ENCODE peak calls at places on chromosomes 12 and 14, in six cellular contexts. Y is activated naive CD4-positive, alpha-beta T cell treated with anti-CD3 and anti-CD28 coated beads, Interleukin-2, amount 10 ng/mL, durations not matched to agents 7 days and 5 days; M is iPS DF 6.9; C is stimulated activated CD8-positive, alpha-beta memory T cell treated with anti-CD3 and anti-CD28 coated beads, Interleukin-4, amount 100 ng/mL, for 4 hours; P is anterior cingulate cortex; F is HFFc6. K is an unnamed sample.

GRCh38 chr12:54977857-54978256 is 6.7 kb downstream of the TESPA1 start:
- DNase-seq in Y (no peak), M (no peak), C (no peak), P (no peak), F (no peak), K (no peak)

GRCh38 chr12:95574799-95575452 is 23.6 kb upstream of the USP44 start:
- DNase-seq in Y (no peak), M (no peak), C (no peak), P (no peak), F (peak; percentile 49), K (no peak)

GRCh38 chr14:32531942-32532341 is 202.8 kb downstream of the AKAP6 start:
- DNase-seq in Y (no peak), M (no peak), C (no peak), P (no peak), F (no peak), K (no peak)

GRCh38 chr12:28099862-28100261 is 90.4 kb upstream of the CCDC91 start:
- DNase-seq in Y (no peak), M (no peak), C (no peak), P (no peak), F (no peak), K (no peak)

GRCh38 chr12:1373887-1374286 is 220.5 kb downstream of the FBXL14 start:
- DNase-seq in Y (no peak), M (no peak), C (no peak), P (no peak), F (peak; percentile 43), K (no peak)

GRCh38 chr14:58739674-58740073 is 101.9 kb downstream of the DACT1 start:
- DNase-seq in Y (no peak), M (no peak), C (no peak), P (no peak), F (no peak), K (no peak)

GRCh38 chr12:60257063-60257462 is 661.2 kb downstream of the SLC16A7 start:
- DNase-seq in Y (no peak), M (no peak), C (no peak), P (no peak), F (peak; percentile 64), K (no peak)

GRCh38 chr12:30197392-30198047 is 413.8 kb upstream of the TMTC1 start:
- DNase-seq in Y (no peak), M (no peak), C (no peak), P (no peak), F (no peak), K (no peak)

GRCh38 chr12:46468159-46468558 is 95.6 kb upstream of the SLC38A2 start:
- DNase-seq in Y (no peak), M (no peak), C (no peak), P (no peak), F (no peak), K (no peak)

GRCh38 chr12:79661629-79662028 is 29.1 kb downstream of the PAWR start:
- DNase-seq in Y (no peak), M (no peak), C (no peak), P (no peak), F (no peak), K (no peak)

GRCh38 chr12:104115587-104115975 is 22.4 kb downstream of the NFYB start:
- DNase-seq in Y (no peak), M (no peak), C (no peak), P (no peak), F (no peak), K (no peak)

GRCh38 chr12:84874125-84874824 is 38.3 kb downstream of the SLC6A15 start:
- DNase-seq in Y (no peak), M (no peak), C (no peak), P (no peak), F (peak; percentile 57), K (no peak)

GRCh38 chr12:115763982-115764621 is 513.4 kb downstream of the MED13L start:
- DNase-seq in Y (no peak), M (no peak), C (no peak), P (no peak), F (no peak), K (no peak)

GRCh38 chr14:22185191-22185590 is 403.8 kb downstream of the DAD1 start:
- DNase-seq in Y (no peak), M (no peak), C (no peak), P (no peak), F (no peak), K (no peak)

GRCh38 chr12:46214668-46215429 is 54.0 kb downstream of the SLC38A1 start:
- DNase-seq in Y (peak; percentile 89), M (no peak), C (peak; percentile 54), P (no peak), F (no peak), K (peak; percentile 59)

GRCh38 chr14:76977793-76978730 is 50.4 kb downstream of the IRF2BPL start:
- DNase-seq in Y (peak; percentile 83), M (no peak), C (peak; percentile 72), P (peak; percentile 32), F (peak; percentile 28), K (peak; percentile 57)

GRCh38 chr14:39755269-39755878 is 323.1 kb upstream of the FBXO33 start:
- DNase-seq in Y (no peak), M (no peak), C (no peak), P (no peak), F (no peak), K (no peak)

GRCh38 chr12:54439096-54439495 is 20.0 kb upstream of the ITGA5 start:
- DNase-seq in Y (no peak), M (no peak), C (no peak), P (no peak), F (no peak), K (no peak)

GRCh38 chr14:100907240-100907639 is 3.7 kb upstream of the RTL1 start:
- DNase-seq in Y (no peak), M (no peak), C (no peak), P (no peak), F (no peak), K (no peak)

GRCh38 chr14:58752782-58753181 is 115.0 kb downstream of the DACT1 start:
- DNase-seq in Y (no peak), M (no peak), C (no peak), P (peak; percentile 62), F (no peak), K (no peak)